ENCODE peak calls at places on chromosome 17, in seven cellular contexts. D, E, N, P, K, Z and G are unnamed samples.

GRCh38 chr17:41063449-41063848 is 2.2 kb downstream of the KRTAP2-4 start:
- DNase-seq in Z (no peak), N (no peak), K (no peak), P (peak), D (no peak), E (no peak), G (no peak)

GRCh38 chr17:13544292-13544691 is 57.4 kb downstream of the HS3ST3A1 start:
- DNase-seq in D (no peak), N (no peak), K (no peak), P (no peak), E (peak), Z (no peak), G (no peak)

GRCh38 chr17:17206913-17207368 is 808 bp upstream of the PLD6 start:
- DNase-seq in P (no peak), N (no peak), Z (no peak), K (no peak), E (no peak), D (no peak), G (no peak)

GRCh38 chr17:58156839-58157803 is 8.9 kb downstream of the OR4D1 start:
- DNase-seq in K (peak), E (no peak), Z (no peak), P (no peak), D (peak), N (peak), G (no peak)

GRCh38 chr17:32503251-32504165 is 16.7 kb downstream of the CDK5R1 start:
- DNase-seq in D (no peak), E (no peak), N (no peak), Z (peak), P (no peak), K (no peak), G (no peak)

GRCh38 chr17:28466521-28467048 is 6.9 kb upstream of the SLC13A2 start:
- DNase-seq in K (peak), P (no peak), Z (no peak), N (peak), D (no peak), E (no peak), G (no peak)

GRCh38 chr17:39150795-39151679 is at the start of gene PLXDC1:
- DNase-seq in E (no peak), K (peak), Z (no peak), N (no peak), P (no peak), D (no peak), G (no peak)

GRCh38 chr17:15306406-15306970 is 34.9 kb downstream of the TEKT3 start:
- DNase-seq in P (no peak), E (no peak), N (no peak), Z (no peak), D (no peak), K (no peak), G (no peak)

GRCh38 chr17:46935658-46936266 is 12.8 kb downstream of the GOSR2 start:
- DNase-seq in E (no peak), N (peak), D (no peak), Z (no peak), P (no peak), K (no peak), G (no peak)

GRCh38 chr17:80364091-80364691 is 50.8 kb upstream of the ENDOV start:
- DNase-seq in N (peak), P (peak), D (no peak), Z (no peak), E (no peak), K (peak), G (no peak)

GRCh38 chr17:869567-870530 is 87.7 kb downstream of the MRM3 start:
- DNase-seq in D (no peak), K (no peak), E (no peak), Z (no peak), P (no peak), N (no peak), G (no peak)
- TF ChIP-seq POLR2AphosphoS5 in D (no peak), K (no peak), E (no peak), Z (no peak), P (no peak), N (no peak), G (no peak)

GRCh38 chr17:51120357-51120738 is 320 bp downstream of the SPAG9 start:
- DNase-seq in P (no peak), N (peak), K (peak), E (no peak), D (peak), Z (no peak), G (peak)
- TF ChIP-seq TAF1 in P (no peak), N (peak), K (no peak), E (no peak), D (no peak), Z (no peak), G (no peak)

GRCh38 chr17:50051606-50052005 is 4.3 kb upstream of the ITGA3 start:
- DNase-seq in K (no peak), D (no peak), P (no peak), N (no peak), Z (no peak), E (no peak), G (no peak)

GRCh38 chr17:50052241-50052788 is 3.6 kb upstream of the ITGA3 start:
- DNase-seq in P (no peak), D (no peak), K (no peak), Z (no peak), E (no peak), N (no peak), G (no peak)

GRCh38 chr17:50053654-50053960 is 2.3 kb upstream of the ITGA3 start:
- DNase-seq in N (no peak), Z (no peak), D (no peak), P (no peak), K (no peak), E (no peak), G (no peak)

GRCh38 chr17:50051082-50051576 is 4.8 kb upstream of the ITGA3 start:
- DNase-seq in D (no peak), E (no peak), K (no peak), Z (no peak), N (peak), P (no peak), G (no peak)

GRCh38 chr17:50052822-50053653 is 2.9 kb upstream of the ITGA3 start:
- DNase-seq in E (no peak), N (peak), D (no peak), P (peak), Z (no peak), K (peak), G (no peak)
- TF ChIP-seq POLR2AphosphoS5 in E (no peak), N (no peak), D (no peak), P (no peak), Z (no peak), K (no peak), G (no peak)

GRCh38 chr17:1039511-1040215 is 42.7 kb downstream of the TIMM22 start:
- DNase-seq in K (no peak), N (no peak), Z (no peak), E (no peak), P (no peak), D (no peak), G (no peak)
- TF ChIP-seq TAF1 in K (no peak), N (no peak), Z (no peak), E (no peak), P (no peak), D (no peak), G (no peak)